ENCODE peak calls at places on chromosomes 6 and 20, in ten cellular contexts. O is naive thymus-derived CD4-positive, alpha-beta T cell; W is right atrium auricular region; T is trophoblast cell; R is sigmoid colon; Z is IMR-90; S is brain microvascular endothelial cell; V is HepG2; A is body of pancreas; D is transverse colon. P is an unnamed sample.

GRCh38 chr20:54208492-54209044 is 681 bp downstream of the PFDN4 start:
- DNase-seq in Z (peak), V (peak), T (peak), D (no peak), W (no peak), R (no peak), S (peak), O (no peak), A (no peak), P (no peak)

GRCh38 chr6:29679962-29680361 is 990 bp downstream of the ZFP57 start:
- DNase-seq in O (no peak), T (peak), Z (no peak), R (no peak), S (no peak), D (no peak), W (no peak), A (no peak), V (no peak), P (no peak)

GRCh38 chr6:44730771-44731391 is 343.4 kb downstream of the CDC5L start:
- DNase-seq in Z (peak), V (no peak), T (no peak), W (no peak), A (no peak), S (peak), O (no peak), R (no peak), D (no peak), P (no peak)

GRCh38 chr6:15952231-15953151 is 176.4 kb upstream of the MYLIP start:
- DNase-seq in R (no peak), O (no peak), S (no peak), W (no peak), V (no peak), A (no peak), D (no peak), T (no peak), Z (no peak), P (no peak)

GRCh38 chr6:82867946-82868345 is 197.7 kb downstream of the UBE3D start:
- DNase-seq in V (no peak), Z (no peak), S (no peak), T (no peak), O (no peak), R (no peak), A (no peak), W (no peak), D (no peak), P (no peak)

GRCh38 chr20:21520702-21521595 is 7.1 kb upstream of the NKX2-2 start:
- DNase-seq in D (no peak), S (no peak), R (no peak), W (no peak), V (no peak), T (peak), O (no peak), Z (no peak), A (no peak), P (peak)

GRCh38 chr6:84809504-84809903 is 45.1 kb upstream of the TBX18 start:
- DNase-seq in S (no peak), T (no peak), O (no peak), V (no peak), R (no peak), A (no peak), W (no peak), D (no peak), Z (no peak), P (no peak)

GRCh38 chr6:11356404-11357155 is 124.1 kb upstream of the NEDD9 start:
- DNase-seq in R (no peak), A (no peak), S (no peak), D (peak), Z (no peak), T (no peak), V (no peak), O (no peak), W (peak), P (peak)

GRCh38 chr6:63023726-63024125 is 187.5 kb upstream of the FKBP1C start:
- DNase-seq in Z (no peak), W (no peak), S (no peak), O (no peak), D (no peak), T (no peak), A (no peak), V (no peak), R (no peak), P (no peak)

GRCh38 chr20:36482044-36482473 is 59.3 kb upstream of the MYL9 start:
- DNase-seq in Z (no peak), A (peak), O (no peak), R (no peak), V (no peak), D (no peak), T (no peak), W (no peak), S (no peak), P (no peak)

GRCh38 chr20:51886891-51887608 is 84.7 kb upstream of the SALL4 start:
- DNase-seq in O (no peak), S (no peak), Z (no peak), R (no peak), A (no peak), D (no peak), T (no peak), V (no peak), W (no peak), P (peak)

GRCh38 chr20:46055269-46055668 is 26.3 kb downstream of the SLC12A5 start:
- DNase-seq in W (no peak), T (no peak), V (no peak), A (no peak), S (no peak), R (peak), O (no peak), Z (no peak), D (no peak), P (no peak)

GRCh38 chr6:143912671-143913070 is 48.4 kb downstream of the ZC2HC1B start:
- DNase-seq in D (no peak), V (no peak), S (no peak), W (no peak), A (no peak), O (no peak), T (no peak), R (no peak), Z (no peak), P (no peak)

GRCh38 chr6:119132211-119133004 is 53.9 kb upstream of the FAM184A start:
- DNase-seq in R (no peak), S (no peak), Z (no peak), A (peak), V (no peak), T (no peak), W (no peak), D (no peak), O (no peak), P (no peak)

GRCh38 chr6:49551126-49551865 is 828 bp downstream of the C6orf141 start:
- DNase-seq in W (no peak), A (peak), O (peak), Z (no peak), D (peak), S (no peak), V (no peak), T (no peak), R (no peak), P (peak)

GRCh38 chr6:34527751-34528670 is 28.1 kb downstream of the SPDEF start:
- DNase-seq in D (no peak), R (no peak), S (no peak), A (no peak), V (no peak), W (no peak), Z (no peak), T (no peak), O (no peak), P (no peak)

GRCh38 chr6:156944412-156944811 is 167.2 kb downstream of the ARID1B start:
- DNase-seq in A (no peak), T (no peak), W (no peak), O (no peak), R (no peak), D (no peak), S (no peak), Z (no peak), V (no peak), P (no peak)

GRCh38 chr6:142523485-142523884 is 221.7 kb downstream of the ADGRG6 start:
- DNase-seq in R (no peak), V (no peak), S (no peak), W (no peak), D (no peak), O (no peak), T (no peak), A (no peak), Z (peak), P (no peak)

GRCh38 chr6:101398716-101399626 is 5.5 kb downstream of the GRIK2 start:
- DNase-seq in T (no peak), O (no peak), S (no peak), V (no peak), A (no peak), W (no peak), R (no peak), D (no peak), Z (peak), P (peak)

GRCh38 chr20:32396656-32397160 is 38.6 kb downstream of the ASXL1 start:
- DNase-seq in A (no peak), D (no peak), O (no peak), Z (peak), R (no peak), W (no peak), T (no peak), V (no peak), S (no peak), P (no peak)

GRCh38 chr20:32387262-32387661 is 29.1 kb downstream of the ASXL1 start:
- DNase-seq in S (peak), T (no peak), D (no peak), A (no peak), V (no peak), R (no peak), O (no peak), Z (peak), W (no peak), P (no peak)

GRCh38 chr20:32385541-32385940 is 27.4 kb downstream of the ASXL1 start:
- DNase-seq in Z (no peak), V (no peak), R (no peak), D (no peak), A (no peak), W (no peak), O (no peak), S (no peak), T (no peak), P (no peak)

GRCh38 chr20:32386091-32386490 is 28.0 kb downstream of the ASXL1 start:
- DNase-seq in T (no peak), V (no peak), A (no peak), R (no peak), W (no peak), Z (no peak), O (no peak), S (no peak), D (no peak), P (no peak)

GRCh38 chr20:32390999-32391398 is 32.9 kb downstream of the ASXL1 start:
- DNase-seq in W (no peak), Z (peak), V (no peak), A (no peak), O (no peak), D (no peak), T (no peak), R (no peak), S (no peak), P (no peak)
- H3K27ac ChIP-seq in W (no peak), Z (no peak), V (no peak), A (no peak), O (peak), D (peak), T (no peak), R (no peak), S (no peak), P (no peak)

DNA sequence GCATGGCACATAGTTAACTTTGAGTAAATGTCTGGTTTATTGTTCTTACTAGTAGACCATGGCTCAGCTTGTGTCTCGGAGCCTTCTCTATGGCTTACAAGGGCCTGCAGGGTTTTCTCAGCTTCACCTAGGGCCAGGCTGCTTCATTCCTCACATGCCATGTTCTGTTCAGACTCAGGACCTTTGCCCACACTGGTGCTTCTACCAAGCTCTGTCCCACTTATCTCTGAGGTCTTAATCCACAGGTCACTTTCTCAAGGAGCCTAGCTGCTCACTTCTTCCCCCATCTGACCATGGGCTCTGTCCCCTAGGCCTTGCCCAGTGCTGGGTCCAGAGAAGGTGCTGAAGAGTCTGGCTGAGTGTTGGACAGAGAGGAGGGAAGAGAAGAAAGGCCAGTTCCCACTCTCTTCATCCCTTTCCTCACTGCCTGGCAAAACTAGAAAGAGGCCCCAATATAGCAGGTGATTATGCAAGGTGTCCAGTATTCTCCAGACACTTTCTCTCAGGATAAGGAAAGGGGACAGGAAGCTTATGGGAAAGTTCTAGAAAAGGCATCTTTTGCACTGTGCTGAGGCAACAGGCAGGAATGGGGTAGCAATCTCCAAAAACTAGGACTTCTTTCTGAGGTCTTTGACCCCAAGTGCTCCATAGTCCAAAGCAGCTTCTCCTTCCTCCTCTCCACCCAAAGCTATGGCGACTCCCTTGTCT is 40.0 kb downstream of the COX4I2 start:
- DNase-seq in Z (no peak), D (no peak), S (no peak), W (no peak), V (no peak), T (peak), R (no peak), A (no peak), O (no peak), P (no peak)
- H3K27ac ChIP-seq in Z (no peak), D (no peak), S (no peak), W (peak), V (peak), T (peak), R (no peak), A (peak), O (peak), P (no peak)

DNA sequence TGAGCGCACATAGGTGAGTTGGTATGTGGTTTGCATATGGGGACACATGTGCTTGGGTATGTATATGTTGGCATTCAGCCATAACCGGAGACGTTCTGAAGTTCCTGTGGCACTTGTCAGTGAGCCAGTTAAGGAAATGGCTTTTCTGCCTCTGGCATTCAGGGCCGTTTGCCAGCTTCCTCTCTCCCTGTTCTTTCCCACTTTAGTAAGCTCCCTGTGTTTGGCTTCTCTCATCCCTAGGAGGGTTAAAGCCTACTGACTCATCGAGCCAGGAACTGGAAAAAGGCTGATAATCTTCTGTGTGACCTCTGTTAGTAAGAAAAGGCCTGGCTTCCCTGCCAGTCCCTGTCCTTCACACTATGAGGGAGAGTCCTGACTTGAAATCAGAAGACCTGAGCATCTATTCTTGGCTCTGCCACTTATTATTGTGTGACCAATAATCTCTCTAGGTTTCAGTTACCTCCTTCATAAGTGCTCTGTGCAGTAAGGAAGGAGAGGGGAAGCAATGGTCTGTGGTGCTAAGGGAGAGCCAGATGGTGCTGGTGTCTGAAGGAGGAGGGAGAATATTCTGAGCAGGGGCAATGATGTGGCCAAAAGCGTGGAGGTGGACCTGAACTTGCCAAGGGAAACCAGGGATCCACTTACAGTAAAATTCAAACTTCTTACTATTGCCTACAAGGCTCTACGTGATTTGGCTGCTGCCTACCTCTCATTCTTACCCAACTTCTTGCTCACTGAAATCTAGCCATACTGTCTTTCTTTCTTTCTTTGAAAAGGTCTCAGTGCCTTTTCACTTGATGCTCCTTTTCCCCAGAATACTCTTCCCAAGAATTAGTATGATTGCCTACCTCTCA is 31.4 kb downstream of the ACSS2 start:
- DNase-seq in D (peak), O (no peak), S (peak), W (peak), V (peak), A (peak), T (no peak), R (no peak), Z (peak), P (no peak)
- H3K27ac ChIP-seq in D (peak), O (no peak), S (no peak), W (peak), V (no peak), A (peak), T (no peak), R (peak), Z (peak), P (no peak)

DNA sequence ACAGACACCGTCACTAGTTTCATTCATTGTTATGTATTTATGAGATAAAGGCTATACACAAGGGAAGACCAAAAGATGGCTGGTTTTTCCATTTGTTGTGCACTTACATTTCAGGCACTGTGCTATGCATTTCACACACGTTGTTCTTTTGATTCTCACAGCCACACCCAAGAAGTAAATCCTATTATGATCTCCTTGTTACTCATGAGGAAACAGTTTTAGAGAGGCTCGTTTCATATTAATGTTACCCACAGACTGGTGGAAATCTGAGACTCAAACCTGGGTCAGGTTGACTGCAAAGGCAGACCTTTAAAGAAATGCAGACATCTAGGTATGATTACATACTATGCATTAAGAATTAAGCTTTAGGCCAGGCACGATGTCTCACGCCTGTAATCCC is 34.9 kb downstream of the SHLD1 start:
- DNase-seq in O (no peak), T (no peak), V (no peak), Z (no peak), R (no peak), W (no peak), A (no peak), D (no peak), S (no peak), P (no peak)
- H3K27ac ChIP-seq in O (no peak), T (no peak), V (no peak), Z (no peak), R (no peak), W (peak), A (peak), D (peak), S (no peak), P (no peak)

DNA sequence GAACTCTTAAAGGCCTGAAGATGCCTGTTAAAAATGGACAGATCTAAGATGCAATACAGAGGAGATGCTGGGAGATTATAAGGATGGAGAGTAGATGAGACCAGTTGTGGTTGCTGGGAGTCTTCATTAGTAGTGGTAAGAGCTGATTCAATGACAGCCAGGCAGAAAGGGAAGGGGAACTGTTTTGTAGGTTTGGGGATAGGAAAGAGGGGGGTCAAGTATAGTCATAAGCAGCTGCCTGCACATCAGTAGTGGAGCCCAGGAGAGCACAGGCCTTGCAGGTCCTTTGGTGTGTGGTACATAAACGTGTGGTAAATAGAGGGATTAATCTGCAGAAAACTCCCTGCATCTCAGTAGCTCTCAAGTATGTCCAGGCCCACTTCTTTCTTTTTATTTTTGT is 20.4 kb downstream of the CDS2 start:
- DNase-seq in T (no peak), S (no peak), R (no peak), V (no peak), Z (no peak), D (no peak), A (no peak), W (no peak), O (no peak), P (no peak)
- H3K27ac ChIP-seq in T (no peak), S (no peak), R (no peak), V (no peak), Z (no peak), D (no peak), A (no peak), W (no peak), O (no peak), P (no peak)